ENCODE peak calls at places on chromosomes 6 and 20, in eight cellular contexts. J is breast epithelium; M is neuronal stem cell; P is fibroblast of pulmonary artery; Z is mammary epithelial cell; T is AG10803; N is skeletal muscle cell; K is effector memory CD4-positive, alpha-beta T cell. B is an unnamed sample.

GRCh38 chr6:22332726-22333125 is 35.9 kb upstream of the PRL start:
- DNase-seq in J (no peak), M (no peak), P (no peak), Z (no peak), T (no peak), N (no peak), K (no peak), B (peak)

GRCh38 chr6:7726416-7727149 is 684 bp downstream of the BMP6 start:
- DNase-seq in J (no peak), M (peak), P (no peak), Z (peak), T (no peak), N (no peak), K (no peak), B (no peak)

GRCh38 chr20:20079102-20079784 is 26.9 kb downstream of the CFAP61 start:
- DNase-seq in J (no peak), M (no peak), P (no peak), Z (no peak), T (no peak), N (no peak), K (no peak), B (no peak)

GRCh38 chr6:83431545-83432165 is 804 bp upstream of the ME1 start:
- DNase-seq in J (no peak), M (no peak), P (no peak), Z (peak), T (no peak), N (no peak), K (no peak), B (no peak)

GRCh38 chr20:49147269-49147668 is 40.9 kb downstream of the STAU1 start:
- DNase-seq in J (no peak), M (no peak), P (no peak), Z (no peak), T (no peak), N (no peak), K (no peak), B (no peak)

GRCh38 chr6:93413190-93413589 is 6.2 kb downstream of the EPHA7 start:
- DNase-seq in J (no peak), M (no peak), P (no peak), Z (no peak), T (no peak), N (no peak), K (no peak), B (no peak)

GRCh38 chr20:31720486-31721407 is 1.9 kb downstream of the BCL2L1 start:
- DNase-seq in J (no peak), M (no peak), P (no peak), Z (no peak), T (no peak), N (no peak), K (no peak), B (no peak)

GRCh38 chr20:8673116-8673515 is 395.8 kb upstream of the PLCB4 start:
- DNase-seq in J (no peak), M (no peak), P (no peak), Z (no peak), T (no peak), N (no peak), K (no peak), B (no peak)

GRCh38 chr6:108260126-108260808 is 573 bp downstream of the SNX3 start:
- DNase-seq in J (no peak), M (peak), P (peak), Z (peak), T (peak), N (peak), K (no peak), B (no peak)

GRCh38 chr6:110761371-110761770 is 53.9 kb downstream of the CDK19 start:
- DNase-seq in J (no peak), M (no peak), P (no peak), Z (no peak), T (no peak), N (no peak), K (no peak), B (no peak)

GRCh38 chr20:53829706-53830521 is 236.3 kb upstream of the ZNF217 start:
- DNase-seq in J (no peak), M (no peak), P (peak), Z (no peak), T (peak), N (peak), K (no peak), B (no peak)

GRCh38 chr6:41693866-41694265 is 41.5 kb downstream of the TFEB start:
- DNase-seq in J (no peak), M (no peak), P (no peak), Z (no peak), T (no peak), N (no peak), K (no peak), B (no peak)

GRCh38 chr6:168138436-168138835 is 59.4 kb upstream of the FRMD1 start:
- DNase-seq in J (no peak), M (no peak), P (no peak), Z (no peak), T (no peak), N (no peak), K (no peak), B (no peak)

GRCh38 chr6:50843842-50844241 is 25.2 kb downstream of the TFAP2B start:
- DNase-seq in J (peak), M (no peak), P (no peak), Z (no peak), T (no peak), N (no peak), K (no peak), B (no peak)

GRCh38 chr6:13263669-13264068 is 64.7 kb downstream of the TBC1D7 start:
- DNase-seq in J (no peak), M (no peak), P (no peak), Z (no peak), T (no peak), N (no peak), K (no peak), B (no peak)

GRCh38 chr6:54020311-54020710 is 90.9 kb upstream of the MLIP start:
- DNase-seq in J (no peak), M (no peak), P (no peak), Z (no peak), T (no peak), N (no peak), K (no peak), B (no peak)

GRCh38 chr20:44326391-44327159 is 10.3 kb upstream of the R3HDML start:
- DNase-seq in J (no peak), M (no peak), P (no peak), Z (no peak), T (no peak), N (no peak), K (no peak), B (no peak)

GRCh38 chr20:33059741-33060390 is 6.2 kb downstream of the BPIFB3 start:
- DNase-seq in J (no peak), M (no peak), P (no peak), Z (no peak), T (no peak), N (no peak), K (no peak), B (no peak)

GRCh38 chr20:33063271-33063670 is 9.6 kb downstream of the BPIFB3 start:
- DNase-seq in J (no peak), M (no peak), P (no peak), Z (no peak), T (no peak), N (no peak), K (no peak), B (no peak)

GRCh38 chr20:33062750-33063149 is 9.0 kb downstream of the BPIFB3 start:
- DNase-seq in J (no peak), M (no peak), P (no peak), Z (no peak), T (no peak), N (no peak), K (no peak), B (no peak)

GRCh38 chr20:33062105-33062629 is 8.5 kb downstream of the BPIFB3 start:
- DNase-seq in J (no peak), M (peak), P (no peak), Z (no peak), T (no peak), N (no peak), K (no peak), B (no peak)

GRCh38 chr20:33061626-33062025 is 7.9 kb downstream of the BPIFB3 start:
- DNase-seq in J (no peak), M (no peak), P (no peak), Z (no peak), T (no peak), N (no peak), K (no peak), B (no peak)
- H3K4me3 ChIP-seq in J (no peak), M (no peak), P (no peak), Z (no peak), T (no peak), N (no peak), K (no peak), B (no peak)

DNA sequence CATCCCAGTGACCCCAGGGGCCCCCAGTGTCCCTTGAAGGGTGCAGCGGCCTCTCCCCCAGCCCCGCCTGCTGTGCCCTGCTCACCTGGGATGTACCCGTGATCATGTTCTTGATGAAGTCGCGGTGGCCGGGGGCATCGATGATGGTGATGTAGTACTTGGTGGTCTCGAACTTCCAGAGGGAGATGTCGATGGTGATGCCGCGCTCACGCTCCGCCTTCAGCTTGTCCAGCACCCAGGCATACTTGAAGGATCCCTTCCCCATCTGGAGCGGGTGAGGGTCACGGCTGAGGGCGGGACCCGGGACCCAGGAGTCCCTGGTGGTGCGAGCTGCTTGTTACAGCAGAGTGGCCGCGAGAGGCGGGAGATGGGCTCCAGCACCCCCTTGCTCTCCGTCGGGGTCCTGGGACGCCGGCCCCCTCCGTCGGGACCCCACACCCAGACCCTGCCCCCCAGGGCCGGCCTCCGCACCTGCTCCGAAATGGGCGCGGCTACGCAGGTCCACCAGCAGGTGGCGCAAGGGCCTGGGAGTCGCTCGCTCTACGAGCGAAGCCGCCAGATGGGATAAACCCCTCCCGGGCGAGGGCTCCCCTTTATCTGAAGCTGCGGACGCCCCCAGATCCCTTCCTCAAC is 3.0 kb downstream of the EEF1A2 start:
- DNase-seq in J (no peak), M (peak), P (peak), Z (peak), T (peak), N (no peak), K (peak), B (no peak)
- H3K4me3 ChIP-seq in J (peak), M (no peak), P (peak), Z (no peak), T (peak), N (peak), K (peak), B (peak)

DNA sequence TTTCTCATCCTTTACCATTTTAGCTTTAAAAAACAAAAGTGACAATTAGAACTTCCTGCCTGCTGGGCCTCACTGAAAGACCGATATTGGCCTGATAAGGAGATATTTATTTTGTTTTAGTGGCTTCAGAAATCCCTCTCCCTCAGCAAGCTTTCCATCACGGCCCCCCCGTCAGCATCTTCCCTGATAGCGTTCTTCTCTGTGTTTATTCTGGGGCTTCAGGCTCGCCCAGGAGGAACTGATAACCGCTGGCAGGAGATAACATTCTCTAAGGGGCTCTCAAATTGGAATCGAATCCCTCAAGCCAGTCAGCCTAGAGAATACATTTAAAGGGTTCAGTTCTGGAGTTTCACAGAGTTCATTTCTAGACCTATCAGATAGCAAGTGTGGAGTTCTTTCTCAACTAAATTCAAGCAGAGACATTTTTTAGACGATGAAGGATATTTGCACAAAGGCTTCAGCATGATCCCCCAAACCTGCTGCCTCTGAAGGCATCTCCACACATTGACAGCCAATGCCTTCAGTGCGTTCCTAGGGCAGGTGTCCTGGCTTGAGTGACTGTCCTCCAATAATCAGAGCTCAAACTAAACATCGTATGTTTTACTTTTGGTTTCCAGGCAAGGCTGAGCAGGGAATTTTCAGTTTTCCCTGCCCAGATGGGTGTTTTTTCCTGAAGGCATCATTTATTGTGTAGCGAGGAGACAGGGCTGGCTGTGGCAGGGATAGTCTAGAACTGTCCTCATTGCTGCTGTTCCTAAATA is 17.0 kb downstream of the PRDM1 start:
- DNase-seq in J (no peak), M (no peak), P (no peak), Z (peak), T (no peak), N (no peak), K (no peak), B (no peak)
- H3K4me3 ChIP-seq in J (no peak), M (no peak), P (peak), Z (peak), T (no peak), N (no peak), K (peak), B (no peak)

GRCh38 chr20:40558212-40558611 is 130.8 kb downstream of the MAFB start:
- DNase-seq in J (no peak), M (no peak), P (no peak), Z (no peak), T (no peak), N (no peak), K (no peak), B (no peak)

GRCh38 chr20:40563296-40563950 is 125.6 kb downstream of the MAFB start:
- DNase-seq in J (peak), M (no peak), P (peak), Z (peak), T (peak), N (no peak), K (no peak), B (no peak)

GRCh38 chr20:40564997-40565680 is 123.9 kb downstream of the MAFB start:
- DNase-seq in J (no peak), M (no peak), P (peak), Z (peak), T (peak), N (peak), K (no peak), B (peak)

GRCh38 chr20:40562031-40562430 is 127.0 kb downstream of the MAFB start:
- DNase-seq in J (no peak), M (no peak), P (peak), Z (peak), T (peak), N (no peak), K (no peak), B (no peak)

DNA sequence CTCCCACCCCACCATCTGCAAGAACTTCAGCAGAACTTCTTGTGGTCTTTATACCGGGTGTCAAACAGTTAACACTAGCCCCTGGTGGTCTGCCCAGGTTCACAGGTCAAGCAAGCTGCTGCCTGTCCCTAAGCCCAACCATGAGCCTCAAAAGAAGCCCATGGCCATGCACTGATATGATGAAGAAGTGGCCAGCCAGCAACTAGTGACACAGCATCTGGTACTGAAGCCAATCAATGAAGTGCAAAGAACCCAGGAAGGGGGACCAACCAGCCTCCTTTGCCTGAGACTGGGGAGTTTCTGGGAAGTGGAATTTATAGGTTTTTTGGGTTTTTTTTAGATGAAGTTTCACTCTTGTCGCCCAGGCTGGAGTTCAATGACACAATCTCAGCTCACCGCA is 127.8 kb downstream of the MAFB start:
- DNase-seq in J (no peak), M (no peak), P (no peak), Z (no peak), T (no peak), N (no peak), K (no peak), B (no peak)
- H3K4me3 ChIP-seq in J (no peak), M (no peak), P (no peak), Z (no peak), T (no peak), N (no peak), K (no peak), B (no peak)

GRCh38 chr20:59933296-59933848 is at the start of gene SYCP2:
- DNase-seq in J (peak), M (no peak), P (peak), Z (peak), T (peak), N (no peak), K (peak), B (no peak)
- H3K4me3 ChIP-seq in J (peak), M (peak), P (peak), Z (peak), T (peak), N (peak), K (peak), B (peak)

GRCh38 chr6:117906905-117907599 is at the start of gene SLC35F1:
- DNase-seq in J (no peak), M (peak), P (peak), Z (peak), T (peak), N (no peak), K (no peak), B (no peak)
- H3K4me3 ChIP-seq in J (peak), M (peak), P (peak), Z (no peak), T (peak), N (peak), K (peak), B (peak)

GRCh38 chr6:149483849-149484635 is 772 bp downstream of the ZC3H12D start:
- DNase-seq in J (no peak), M (no peak), P (no peak), Z (no peak), T (no peak), N (no peak), K (no peak), B (no peak)
- H3K4me3 ChIP-seq in J (peak), M (no peak), P (no peak), Z (no peak), T (no peak), N (no peak), K (peak), B (no peak)

GRCh38 chr6:33927112-33927511 is 123.3 kb upstream of the MLN start:
- DNase-seq in J (no peak), M (no peak), P (no peak), Z (no peak), T (no peak), N (no peak), K (no peak), B (no peak)
- H3K4me3 ChIP-seq in J (no peak), M (no peak), P (no peak), Z (no peak), T (no peak), N (no peak), K (no peak), B (no peak)

B was measured in AG04449.